ENCODE peak calls at places on chromosomes 3 and 15, in four cellular contexts. W, Z, J and I are unnamed samples.

GRCh38 chr3:154018100-154018696 is 103.0 kb upstream of the ARHGEF26 start:
- DNase-seq in W (peak; percentile 11), Z (no peak), J (peak; percentile 23), I (no peak)

GRCh38 chr15:28875461-28875965 is 10.3 kb upstream of the APBA2 start:
- DNase-seq in W (no peak), Z (no peak), J (no peak), I (no peak)

GRCh38 chr15:49225572-49226281 is 55.7 kb downstream of the GALK2 start:
- DNase-seq in W (no peak), Z (no peak), J (peak; percentile 54), I (no peak)

GRCh38 chr15:90087454-90088154 is 14.7 kb downstream of the IDH2 start:
- DNase-seq in W (no peak), Z (no peak), J (peak; percentile 38), I (no peak)

GRCh38 chr3:14941871-14942270 is 5.5 kb upstream of the NR2C2 start:
- DNase-seq in W (no peak), Z (no peak), J (no peak), I (no peak)

GRCh38 chr15:88131937-88132336 is 124.6 kb downstream of the NTRK3 start:
- DNase-seq in W (no peak), Z (no peak), J (no peak), I (no peak)

GRCh38 chr3:195036203-195037016 is 234.5 kb downstream of the XXYLT1 start:
- DNase-seq in W (no peak), Z (no peak), J (no peak), I (no peak)

GRCh38 chr3:193743702-193744047 is 150.7 kb downstream of the OPA1 start:
- DNase-seq in W (no peak), Z (no peak), J (no peak), I (no peak)

GRCh38 chr15:35616436-35617271 is 70.7 kb upstream of the DPH6 start:
- DNase-seq in W (no peak), Z (no peak), J (no peak), I (no peak)

DNA sequence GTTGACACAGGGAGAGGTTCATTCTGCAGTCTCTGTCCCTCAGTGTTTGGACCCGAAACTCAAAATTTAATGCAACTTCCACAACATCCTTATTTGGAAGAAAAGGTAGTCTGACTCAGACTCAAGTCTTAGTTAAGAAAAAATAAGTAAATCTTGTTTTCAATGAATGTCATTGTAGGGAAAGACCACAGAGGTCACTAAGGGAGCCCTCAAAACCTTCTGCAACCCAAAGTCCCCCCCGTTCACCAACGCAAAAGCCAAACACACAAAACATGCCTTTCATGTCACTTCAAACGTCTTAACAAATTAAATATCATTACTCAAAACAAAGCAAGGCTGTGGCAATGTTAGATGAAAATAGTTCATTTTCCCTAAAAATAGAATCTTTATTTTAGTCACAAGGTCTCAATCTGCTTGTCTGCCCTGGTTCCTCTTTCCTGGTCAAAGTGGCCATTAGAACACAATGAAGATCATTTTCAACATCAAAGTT is 20.9 kb upstream of the SSUH2 start:
- DNase-seq in W (no peak), Z (no peak), J (no peak), I (no peak)
- H3K27ac ChIP-seq in W (no peak overlapping the region), Z (no peak overlapping the region), J (no peak overlapping the region), I (no peak overlapping the region)

GRCh38 chr3:183092256-183092655 is 7.0 kb downstream of the MCCC1 start:
- DNase-seq in W (no peak), Z (no peak), J (no peak), I (no peak)
- H3K4me1 ChIP-seq in W (no peaks in the 10 kb centered on the region), Z (peaks cover 3% of the 10 kb centered on the region), J (no peaks in the 10 kb centered on the region), I (no peaks in the 10 kb centered on the region)

GRCh38 chr3:44561076-44561475 is 6.1 kb downstream of the ZKSCAN7 start:
- DNase-seq in W (no peak), Z (no peak), J (no peak), I (no peak)
- H3K9me3 ChIP-seq in W (no peaks in the 10 kb centered on the region), Z (no peaks in the 10 kb centered on the region), J (no peaks in the 10 kb centered on the region), I (no peaks in the 10 kb centered on the region)

DNA sequence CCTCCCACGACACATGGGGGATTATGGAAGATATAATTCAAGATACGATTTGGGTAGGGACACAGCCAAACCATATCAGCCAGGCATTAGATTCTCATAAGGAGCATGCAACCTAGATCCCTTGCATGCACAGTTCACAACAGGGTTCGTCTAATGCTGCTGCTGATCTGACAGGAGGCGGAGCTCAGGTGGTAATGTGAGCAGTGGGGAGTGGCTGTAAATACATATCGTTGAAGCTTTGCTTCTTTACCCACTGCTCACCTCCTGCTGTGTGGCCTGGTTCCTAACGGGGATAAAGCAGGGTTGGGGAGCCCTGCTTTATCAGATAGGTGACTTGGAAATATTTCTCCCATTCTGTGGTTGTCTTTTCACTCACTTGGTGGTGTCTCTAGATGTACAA is 14.8 kb downstream of the DOCK3 start:
- DNase-seq in W (no peak), Z (no peak), J (no peak), I (no peak)
- H3K27ac ChIP-seq in W (no peak overlapping the region), Z (no peak overlapping the region), J (no peak overlapping the region), I (no peak overlapping the region)

GRCh38 chr3:48420561-48420960 is 9.3 kb downstream of the PLXNB1 start:
- DNase-seq in W (no peak), Z (no peak), J (no peak), I (no peak)

GRCh38 chr3:48422691-48423090 is 7.2 kb downstream of the PLXNB1 start:
- DNase-seq in W (no peak), Z (no peak), J (no peak), I (no peak)

GRCh38 chr3:48423883-48424695 is 5.8 kb downstream of the PLXNB1 start:
- DNase-seq in W (no peak), Z (no peak), J (no peak), I (no peak)

GRCh38 chr3:48423241-48423882 is 6.5 kb downstream of the PLXNB1 start:
- DNase-seq in W (no peak), Z (no peak), J (no peak), I (no peak)

GRCh38 chr3:48422272-48422671 is 7.6 kb downstream of the PLXNB1 start:
- DNase-seq in W (no peak), Z (no peak), J (no peak), I (no peak)
- H3K4me1 ChIP-seq in W (no peaks in the 10 kb centered on the region), Z (peaks cover 23% of the 10 kb centered on the region), J (peaks cover 6% of the 10 kb centered on the region), I (no peaks in the 10 kb centered on the region)

GRCh38 chr15:98043160-98044059 is 82.9 kb downstream of the ARRDC4 start:
- DNase-seq in W (no peak), Z (no peak), J (no peak), I (no peak)
- H3K9me3 ChIP-seq in W (no peaks in the 10 kb centered on the region), Z (no peaks in the 10 kb centered on the region), J (no peaks in the 10 kb centered on the region), I (no peaks in the 10 kb centered on the region)

GRCh38 chr15:76517910-76518309 is 181.3 kb downstream of the ISL2 start:
- DNase-seq in W (no peak), Z (no peak), J (no peak), I (no peak)
- H3K27ac ChIP-seq in W (no peak overlapping the region), Z (no peak overlapping the region), J (no peak overlapping the region), I (no peak overlapping the region)

GRCh38 chr3:11015369-11015768 is 22.8 kb downstream of the SLC6A1 start:
- DNase-seq in W (no peak), Z (no peak), J (no peak), I (no peak)

GRCh38 chr3:11014752-11015151 is 22.2 kb downstream of the SLC6A1 start:
- DNase-seq in W (no peak), Z (no peak), J (no peak), I (no peak)

GRCh38 chr3:11009898-11010297 is 17.4 kb downstream of the SLC6A1 start:
- DNase-seq in W (no peak), Z (no peak), J (no peak), I (no peak)

GRCh38 chr3:11010406-11011165 is 18.0 kb downstream of the SLC6A1 start:
- DNase-seq in W (no peak), Z (no peak), J (no peak), I (no peak)

DNA sequence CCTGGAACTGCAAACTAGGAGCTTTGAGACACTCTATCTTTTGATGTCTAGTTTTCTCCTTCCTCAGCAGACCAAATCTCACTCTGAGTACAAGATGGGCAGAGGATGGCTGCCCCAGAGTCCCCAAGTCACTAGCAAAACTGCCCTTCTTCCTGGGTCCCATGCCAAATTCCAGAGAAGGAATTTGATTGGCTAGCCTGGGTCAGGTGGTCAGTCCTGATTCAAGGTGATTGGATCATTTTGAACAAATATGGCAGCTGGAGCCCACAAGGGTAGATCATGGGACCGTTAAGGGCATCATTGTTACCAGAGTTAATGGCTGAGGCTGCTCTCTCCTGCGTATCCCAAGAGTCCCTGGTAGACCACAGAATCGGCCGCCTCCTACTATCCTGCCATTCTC is 21.7 kb downstream of the SLC6A1 start:
- DNase-seq in W (no peak), Z (no peak), J (no peak), I (no peak)
- H3K4me1 ChIP-seq in W (no peaks in the 10 kb centered on the region), Z (no peaks in the 10 kb centered on the region), J (no peaks in the 10 kb centered on the region), I (no peaks in the 10 kb centered on the region)